ENCODE peak calls at places on chromosome 13, in seven cellular contexts. One of them, this sample, is unnamed.

GRCh38 chr13:77915676-77916075 is 3.0 kb downstream of the EDNRB start:
- DNase-seq in epithelial cell of esophagus: no peak
- DNase-seq in mesendoderm: no peak
- DNase-seq in psoas muscle: no peak
- DNase-seq in AG10803: no peak
- DNase-seq in GM12865: no peak
- DNase-seq in CD4-positive, alpha-beta memory T cell: no peak
- DNase-seq in this sample: no peak

GRCh38 chr13:30872685-30873443 is 33.2 kb upstream of the MEDAG start:
- DNase-seq in epithelial cell of esophagus: peak
- DNase-seq in mesendoderm: peak
- DNase-seq in psoas muscle: peak
- DNase-seq in AG10803: peak
- DNase-seq in GM12865: no peak
- DNase-seq in CD4-positive, alpha-beta memory T cell: no peak
- DNase-seq in this sample: peak

GRCh38 chr13:112825071-112825470 is 135.2 kb downstream of the ATP11A start:
- DNase-seq in epithelial cell of esophagus: no peak
- DNase-seq in mesendoderm: no peak
- DNase-seq in psoas muscle: no peak
- DNase-seq in AG10803: no peak
- DNase-seq in GM12865: no peak
- DNase-seq in CD4-positive, alpha-beta memory T cell: no peak
- DNase-seq in this sample: no peak

GRCh38 chr13:104385409-104385808 is 1319.2 kb upstream of the SLC10A2 start:
- DNase-seq in epithelial cell of esophagus: peak
- DNase-seq in mesendoderm: no peak
- DNase-seq in psoas muscle: no peak
- DNase-seq in AG10803: no peak
- DNase-seq in GM12865: no peak
- DNase-seq in CD4-positive, alpha-beta memory T cell: no peak
- DNase-seq in this sample: no peak

GRCh38 chr13:94205896-94206295 is 273.6 kb downstream of the DCT start:
- DNase-seq in epithelial cell of esophagus: no peak
- DNase-seq in mesendoderm: no peak
- DNase-seq in psoas muscle: no peak
- DNase-seq in AG10803: no peak
- DNase-seq in GM12865: no peak
- DNase-seq in CD4-positive, alpha-beta memory T cell: no peak
- DNase-seq in this sample: no peak

GRCh38 chr13:30464496-30465351 is 1.0 kb downstream of the HMGB1 start:
- DNase-seq in epithelial cell of esophagus: peak
- DNase-seq in mesendoderm: peak
- DNase-seq in psoas muscle: peak
- DNase-seq in AG10803: peak
- DNase-seq in GM12865: peak
- DNase-seq in CD4-positive, alpha-beta memory T cell: peak
- DNase-seq in this sample: peak

GRCh38 chr13:85828094-85828684 is 29.0 kb upstream of the SLITRK6 start:
- DNase-seq in epithelial cell of esophagus: peak
- DNase-seq in mesendoderm: peak
- DNase-seq in psoas muscle: no peak
- DNase-seq in AG10803: peak
- DNase-seq in GM12865: peak
- DNase-seq in CD4-positive, alpha-beta memory T cell: no peak
- DNase-seq in this sample: no peak

GRCh38 chr13:68982961-68983619 is 1124.5 kb upstream of the ATXN8OS start:
- DNase-seq in epithelial cell of esophagus: no peak
- DNase-seq in mesendoderm: no peak
- DNase-seq in psoas muscle: no peak
- DNase-seq in AG10803: no peak
- DNase-seq in GM12865: no peak
- DNase-seq in CD4-positive, alpha-beta memory T cell: no peak
- DNase-seq in this sample: no peak

GRCh38 chr13:43934273-43934672 is 54.6 kb downstream of the LACC1 start:
- DNase-seq in epithelial cell of esophagus: peak
- DNase-seq in mesendoderm: no peak
- DNase-seq in psoas muscle: no peak
- DNase-seq in AG10803: no peak
- DNase-seq in GM12865: no peak
- DNase-seq in CD4-positive, alpha-beta memory T cell: no peak
- DNase-seq in this sample: no peak

GRCh38 chr13:41465215-41465907 is 8.0 kb downstream of the RGCC start:
- DNase-seq in epithelial cell of esophagus: peak
- DNase-seq in mesendoderm: no peak
- DNase-seq in psoas muscle: peak
- DNase-seq in AG10803: peak
- DNase-seq in GM12865: peak
- DNase-seq in CD4-positive, alpha-beta memory T cell: peak
- DNase-seq in this sample: no peak

GRCh38 chr13:64274481-64275217 is 2859.0 kb upstream of the PCDH20 start:
- DNase-seq in epithelial cell of esophagus: peak
- DNase-seq in mesendoderm: no peak
- DNase-seq in psoas muscle: no peak
- DNase-seq in AG10803: no peak
- DNase-seq in GM12865: no peak
- DNase-seq in CD4-positive, alpha-beta memory T cell: no peak
- DNase-seq in this sample: no peak

GRCh38 chr13:51240178-51240577 is 18.0 kb downstream of the FAM124A start:
- DNase-seq in epithelial cell of esophagus: no peak
- DNase-seq in mesendoderm: no peak
- DNase-seq in psoas muscle: no peak
- DNase-seq in AG10803: no peak
- DNase-seq in GM12865: no peak
- DNase-seq in CD4-positive, alpha-beta memory T cell: no peak
- DNase-seq in this sample: no peak

GRCh38 chr13:30412351-30412750 is 9.9 kb upstream of the UBE2L5 start:
- DNase-seq in epithelial cell of esophagus: no peak
- DNase-seq in mesendoderm: no peak
- DNase-seq in psoas muscle: no peak
- DNase-seq in AG10803: no peak
- DNase-seq in GM12865: no peak
- DNase-seq in CD4-positive, alpha-beta memory T cell: no peak
- DNase-seq in this sample: no peak

GRCh38 chr13:94154362-94154761 is 325.1 kb downstream of the DCT start:
- DNase-seq in epithelial cell of esophagus: no peak
- DNase-seq in mesendoderm: peak
- DNase-seq in psoas muscle: peak
- DNase-seq in AG10803: peak
- DNase-seq in GM12865: no peak
- DNase-seq in CD4-positive, alpha-beta memory T cell: no peak
- DNase-seq in this sample: peak

GRCh38 chr13:97279913-97280312 is 57.8 kb downstream of the MBNL2 start:
- DNase-seq in epithelial cell of esophagus: no peak
- DNase-seq in mesendoderm: no peak
- DNase-seq in psoas muscle: no peak
- DNase-seq in AG10803: peak
- DNase-seq in GM12865: no peak
- DNase-seq in CD4-positive, alpha-beta memory T cell: no peak
- DNase-seq in this sample: no peak

GRCh38 chr13:96011291-96011875 is 41.8 kb downstream of the UGGT2 start:
- DNase-seq in epithelial cell of esophagus: no peak
- DNase-seq in mesendoderm: no peak
- DNase-seq in psoas muscle: no peak
- DNase-seq in AG10803: peak
- DNase-seq in GM12865: no peak
- DNase-seq in CD4-positive, alpha-beta memory T cell: no peak
- DNase-seq in this sample: no peak

GRCh38 chr13:28429685-28430290 is 65.1 kb downstream of the FLT1 start:
- DNase-seq in epithelial cell of esophagus: no peak
- DNase-seq in mesendoderm: peak
- DNase-seq in psoas muscle: no peak
- DNase-seq in AG10803: peak
- DNase-seq in GM12865: peak
- DNase-seq in CD4-positive, alpha-beta memory T cell: no peak
- DNase-seq in this sample: peak

GRCh38 chr13:41496420-41497234 is 39.3 kb downstream of the RGCC start:
- DNase-seq in epithelial cell of esophagus: no peak
- DNase-seq in mesendoderm: peak
- DNase-seq in psoas muscle: no peak
- DNase-seq in AG10803: peak
- DNase-seq in GM12865: no peak
- DNase-seq in CD4-positive, alpha-beta memory T cell: no peak
- DNase-seq in this sample: no peak

GRCh38 chr13:23609414-23610186 is 39.4 kb downstream of the TNFRSF19 start:
- DNase-seq in epithelial cell of esophagus: peak
- DNase-seq in mesendoderm: no peak
- DNase-seq in psoas muscle: no peak
- DNase-seq in AG10803: peak
- DNase-seq in GM12865: peak
- DNase-seq in CD4-positive, alpha-beta memory T cell: no peak
- DNase-seq in this sample: no peak

GRCh38 chr13:97165527-97166425 is 56.4 kb upstream of the MBNL2 start:
- DNase-seq in epithelial cell of esophagus: no peak
- DNase-seq in mesendoderm: peak
- DNase-seq in psoas muscle: no peak
- DNase-seq in AG10803: no peak
- DNase-seq in GM12865: no peak
- DNase-seq in CD4-positive, alpha-beta memory T cell: no peak
- DNase-seq in this sample: no peak

GRCh38 chr13:51549050-51549449 is 35.2 kb upstream of the WDFY2 start:
- DNase-seq in epithelial cell of esophagus: peak
- DNase-seq in mesendoderm: peak
- DNase-seq in psoas muscle: no peak
- DNase-seq in AG10803: no peak
- DNase-seq in GM12865: peak
- DNase-seq in CD4-positive, alpha-beta memory T cell: no peak
- DNase-seq in this sample: peak

GRCh38 chr13:34671136-34671535 is 270.9 kb upstream of the NBEA start:
- DNase-seq in epithelial cell of esophagus: no peak
- DNase-seq in mesendoderm: no peak
- DNase-seq in psoas muscle: peak
- DNase-seq in AG10803: peak
- DNase-seq in GM12865: no peak
- DNase-seq in CD4-positive, alpha-beta memory T cell: no peak
- DNase-seq in this sample: no peak

GRCh38 chr13:112750570-112750969 is 60.7 kb downstream of the ATP11A start:
- DNase-seq in epithelial cell of esophagus: no peak
- DNase-seq in mesendoderm: no peak
- DNase-seq in psoas muscle: no peak
- DNase-seq in AG10803: no peak
- DNase-seq in GM12865: no peak
- DNase-seq in CD4-positive, alpha-beta memory T cell: no peak
- DNase-seq in this sample: no peak

GRCh38 chr13:20057963-20058362 is 99.4 kb downstream of the ZMYM2 start:
- DNase-seq in epithelial cell of esophagus: no peak
- DNase-seq in mesendoderm: no peak
- DNase-seq in psoas muscle: no peak
- DNase-seq in AG10803: no peak
- DNase-seq in GM12865: no peak
- DNase-seq in CD4-positive, alpha-beta memory T cell: no peak
- DNase-seq in this sample: no peak
- H3K4me3 ChIP-seq in epithelial cell of esophagus: no peak
- H3K4me3 ChIP-seq in mesendoderm: no peak
- H3K4me3 ChIP-seq in psoas muscle: no peak
- H3K4me3 ChIP-seq in AG10803: no peak
- H3K4me3 ChIP-seq in GM12865: no peak
- H3K4me3 ChIP-seq in CD4-positive, alpha-beta memory T cell: no peak
- H3K4me3 ChIP-seq in this sample: no peak

DNA sequence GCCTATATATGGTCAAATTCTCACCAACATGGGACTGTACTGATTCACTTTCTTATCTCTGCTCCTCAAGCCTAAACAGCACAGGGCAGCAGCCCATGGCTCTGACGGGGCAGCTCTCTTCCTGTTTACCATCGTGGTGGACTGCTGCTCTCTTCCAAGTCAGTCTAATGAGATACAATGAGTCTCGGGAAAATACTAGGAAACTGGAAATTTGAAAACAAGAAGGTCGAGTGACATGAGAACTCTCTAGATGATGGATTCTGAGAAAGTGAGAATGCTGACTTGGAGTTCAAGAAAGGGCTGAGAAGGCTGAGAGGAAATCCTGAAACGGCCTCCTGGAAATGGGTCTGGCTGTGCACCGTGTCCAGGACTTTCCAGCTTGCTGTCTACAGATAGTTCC is 122.8 kb upstream of the ARGLU1 start:
- DNase-seq in epithelial cell of esophagus: no peak
- DNase-seq in mesendoderm: no peak
- DNase-seq in psoas muscle: no peak
- DNase-seq in AG10803: no peak
- DNase-seq in GM12865: no peak
- DNase-seq in CD4-positive, alpha-beta memory T cell: no peak
- DNase-seq in this sample: no peak
- H3K4me3 ChIP-seq in epithelial cell of esophagus: no peak
- H3K4me3 ChIP-seq in mesendoderm: no peak
- H3K4me3 ChIP-seq in psoas muscle: no peak
- H3K4me3 ChIP-seq in AG10803: no peak
- H3K4me3 ChIP-seq in GM12865: no peak
- H3K4me3 ChIP-seq in CD4-positive, alpha-beta memory T cell: no peak
- H3K4me3 ChIP-seq in this sample: no peak

DNA sequence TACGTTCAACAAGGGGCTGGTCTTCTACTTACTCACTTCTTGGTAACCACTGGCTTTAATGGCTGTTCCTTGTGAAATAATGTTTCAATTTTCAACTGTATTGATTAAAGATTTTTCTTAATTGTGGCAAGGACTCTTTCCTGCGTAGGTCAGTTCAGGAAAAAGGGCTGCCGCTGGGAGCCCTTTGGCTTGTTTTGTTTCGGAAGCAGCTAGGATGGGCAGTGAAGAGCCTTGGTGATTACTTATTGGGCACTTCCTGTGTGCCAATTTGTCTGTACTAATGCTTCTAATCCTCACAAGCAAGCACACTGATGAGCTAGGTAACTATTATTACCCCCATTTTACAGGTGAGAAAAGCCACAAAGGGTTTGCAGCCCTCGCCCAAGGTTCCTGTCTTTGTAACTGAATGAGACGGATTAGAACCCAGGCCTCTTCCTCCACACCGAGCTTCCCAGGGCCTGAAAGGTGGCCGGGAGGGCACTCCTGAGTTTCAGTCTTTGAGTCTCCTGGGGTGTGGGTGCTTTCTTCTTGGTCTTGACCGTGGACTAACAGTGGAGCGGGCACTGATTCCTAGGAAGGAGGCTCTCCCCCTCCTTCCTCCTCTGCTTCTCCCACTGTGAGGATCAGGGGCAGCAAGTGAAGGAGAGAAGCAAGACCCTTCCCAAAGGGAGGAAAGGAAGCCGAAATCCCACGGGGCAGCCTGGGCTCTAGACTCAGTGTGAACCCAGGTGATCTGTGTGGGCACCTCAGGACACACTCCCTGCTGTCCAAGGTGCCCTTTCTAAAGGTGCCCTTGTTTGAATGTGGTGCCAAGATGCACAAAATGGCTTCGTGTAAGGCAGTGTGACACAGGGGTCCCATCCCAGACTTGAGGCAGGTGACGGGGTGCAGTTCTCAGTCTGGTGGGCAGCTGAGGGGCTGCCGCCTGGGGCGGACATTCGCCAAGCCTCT is 3.7 kb downstream of the COL4A2 start:
- DNase-seq in epithelial cell of esophagus: no peak
- DNase-seq in mesendoderm: no peak
- DNase-seq in psoas muscle: no peak
- DNase-seq in AG10803: no peak
- DNase-seq in GM12865: no peak
- DNase-seq in CD4-positive, alpha-beta memory T cell: no peak
- DNase-seq in this sample: no peak
- H3K4me3 ChIP-seq in epithelial cell of esophagus: no peak
- H3K4me3 ChIP-seq in mesendoderm: no peak
- H3K4me3 ChIP-seq in psoas muscle: peak
- H3K4me3 ChIP-seq in AG10803: no peak
- H3K4me3 ChIP-seq in GM12865: no peak
- H3K4me3 ChIP-seq in CD4-positive, alpha-beta memory T cell: no peak
- H3K4me3 ChIP-seq in this sample: no peak

GRCh38 chr13:82739881-82740280 is 1142.4 kb downstream of the SLITRK1 start:
- DNase-seq in epithelial cell of esophagus: peak
- DNase-seq in mesendoderm: no peak
- DNase-seq in psoas muscle: no peak
- DNase-seq in AG10803: no peak
- DNase-seq in GM12865: no peak
- DNase-seq in CD4-positive, alpha-beta memory T cell: no peak
- DNase-seq in this sample: no peak

GRCh38 chr13:82740442-82740841 is 1141.8 kb downstream of the SLITRK1 start:
- DNase-seq in epithelial cell of esophagus: no peak
- DNase-seq in mesendoderm: no peak
- DNase-seq in psoas muscle: no peak
- DNase-seq in AG10803: no peak
- DNase-seq in GM12865: no peak
- DNase-seq in CD4-positive, alpha-beta memory T cell: no peak
- DNase-seq in this sample: no peak
- H3K4me3 ChIP-seq in epithelial cell of esophagus: no peak
- H3K4me3 ChIP-seq in mesendoderm: no peak
- H3K4me3 ChIP-seq in psoas muscle: no peak
- H3K4me3 ChIP-seq in AG10803: no peak
- H3K4me3 ChIP-seq in GM12865: no peak
- H3K4me3 ChIP-seq in CD4-positive, alpha-beta memory T cell: no peak
- H3K4me3 ChIP-seq in this sample: no peak

This sample was measured in H7.